ENCODE peak calls at places on chromosome 21, in six cellular contexts. E is GM23338, Z is cardiac muscle cell, B is foreskin fibroblast, X is cardiac fibroblast, F is GM12865. Y is an unnamed sample.

GRCh38 chr21:44437696-44438431 is 17.4 kb upstream of the LRRC3 start:
- DNase-seq in X (no peak), F (no peak), Z (no peak), B (no peak), E (no peak), Y (no peak)

GRCh38 chr21:45267390-45267760 is 20.3 kb downstream of the POFUT2 start:
- DNase-seq in Z (no peak), E (no peak), X (no peak), B (no peak), F (no peak), Y (no peak)

GRCh38 chr21:44532712-44533111 is 7.3 kb downstream of the KRTAP10-1 start:
- DNase-seq in B (no peak), E (no peak), F (no peak), Z (no peak), X (no peak), Y (no peak)

GRCh38 chr21:42313501-42313969 is 1.7 kb downstream of the TFF3 start:
- DNase-seq in X (no peak), B (no peak), F (no peak), Z (peak), E (peak), Y (peak)

GRCh38 chr21:14737278-14737677 is 191.2 kb upstream of the SAMSN1 start:
- DNase-seq in B (no peak), X (no peak), Z (no peak), F (peak), E (no peak), Y (no peak)

GRCh38 chr21:34091607-34092006 is 18.2 kb downstream of the MRPS6 start:
- DNase-seq in F (peak), X (peak), Z (no peak), E (peak), B (no peak), Y (no peak)

GRCh38 chr21:42472521-42472920 is 23.5 kb downstream of the RSPH1 start:
- DNase-seq in X (no peak), F (no peak), B (no peak), Z (no peak), E (no peak), Y (no peak)

GRCh38 chr21:38853421-38853919 is 47.7 kb downstream of the ETS2 start:
- DNase-seq in E (no peak), X (peak), Z (no peak), F (peak), B (peak), Y (peak)

GRCh38 chr21:26444646-26445045 is 128.4 kb downstream of the CYYR1 start:
- DNase-seq in E (no peak), X (no peak), F (no peak), Z (no peak), B (no peak), Y (no peak)

GRCh38 chr21:15797577-15798363 is 68.0 kb downstream of the USP25 start:
- DNase-seq in Z (no peak), F (peak), B (no peak), X (peak), E (peak), Y (no peak)

GRCh38 chr21:44527156-44527982 is 12.6 kb downstream of the KRTAP10-1 start:
- DNase-seq in X (no peak), F (no peak), B (no peak), E (no peak), Z (no peak), Y (no peak)

GRCh38 chr21:24210130-24210529 is 1397.2 kb downstream of the MRPL39 start:
- DNase-seq in B (no peak), X (no peak), Z (no peak), F (no peak), E (no peak), Y (no peak)

GRCh38 chr21:16455978-16456377 is 726.2 kb downstream of the USP25 start:
- DNase-seq in B (no peak), Z (peak), F (no peak), E (peak), X (no peak), Y (peak)

GRCh38 chr21:17900281-17900989 is 81.3 kb upstream of the C21orf91 start:
- DNase-seq in F (no peak), X (no peak), Z (no peak), B (no peak), E (peak), Y (no peak)

GRCh38 chr21:20591294-20591693 is 406.9 kb upstream of the NCAM2 start:
- DNase-seq in F (no peak), X (no peak), Z (no peak), E (no peak), B (no peak), Y (no peak)

GRCh38 chr21:39616373-39616772 is 3.6 kb downstream of the B3GALT5 start:
- DNase-seq in F (no peak), E (no peak), Z (no peak), B (no peak), X (no peak), Y (no peak)

GRCh38 chr21:41245509-41246135 is 71.0 kb upstream of the FAM3B start:
- DNase-seq in F (no peak), E (peak), X (no peak), B (no peak), Z (no peak), Y (no peak)

GRCh38 chr21:32186843-32187242 is 92.0 kb downstream of the MIS18A start:
- DNase-seq in B (no peak), X (no peak), Z (no peak), F (no peak), E (no peak), Y (no peak)

GRCh38 chr21:40054403-40054802 is 187.2 kb downstream of the PCP4 start:
- DNase-seq in B (no peak), E (no peak), F (no peak), X (no peak), Z (no peak), Y (peak)

GRCh38 chr21:34336756-34337391 is 26.9 kb upstream of the KCNE2 start:
- DNase-seq in B (peak), Z (no peak), E (no peak), F (no peak), X (peak), Y (no peak)

GRCh38 chr21:44592446-44593365 is at the start of gene KRTAP10-6:
- DNase-seq in E (peak), B (no peak), X (no peak), F (no peak), Z (no peak), Y (no peak)

GRCh38 chr21:42297372-42297771 is 17.8 kb downstream of the TFF3 start:
- DNase-seq in F (no peak), Z (no peak), X (no peak), B (no peak), E (no peak), Y (no peak)

GRCh38 chr21:33259428-33259827 is 6.7 kb upstream of the IL10RB start:
- DNase-seq in B (peak), E (no peak), X (no peak), F (no peak), Z (no peak), Y (no peak)

GRCh38 chr21:38714998-38715397 is 90.7 kb upstream of the ETS2 start:
- DNase-seq in X (no peak), Z (no peak), E (no peak), B (no peak), F (no peak), Y (no peak)

GRCh38 chr21:41752231-41752681 is 14.6 kb downstream of the RIPK4 start:
- DNase-seq in E (no peak), X (peak), B (peak), F (no peak), Z (no peak), Y (no peak)

GRCh38 chr21:34367320-34367935 is 3.6 kb downstream of the KCNE2 start:
- DNase-seq in X (peak), B (peak), E (peak), Z (peak), F (peak), Y (peak)

GRCh38 chr21:41612674-41613250 is 104.8 kb upstream of the TMPRSS2 start:
- DNase-seq in Z (peak), F (no peak), B (peak), X (peak), E (peak), Y (peak)

DNA sequence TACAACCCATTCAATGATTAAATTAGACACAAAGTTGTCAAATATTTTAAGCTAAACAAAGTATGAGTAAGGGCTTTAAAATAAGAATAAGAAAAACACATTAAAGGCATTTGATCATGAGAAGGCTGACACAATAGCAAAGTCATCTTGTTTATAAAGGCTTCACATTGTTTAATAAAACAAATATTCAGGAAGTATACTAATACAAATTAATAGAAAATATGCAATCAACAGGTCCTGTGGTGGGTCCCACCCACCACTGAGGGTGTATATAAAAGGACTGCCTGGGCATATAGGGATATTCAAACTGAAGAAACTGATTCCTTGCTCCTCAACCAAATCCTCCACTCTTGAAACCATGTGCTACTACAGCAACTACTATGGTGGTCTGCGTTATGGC is at the start of gene KRTAP20-2:
- DNase-seq in Z (no peak), F (no peak), E (no peak), X (no peak), B (no peak), Y (no peak)
- TF ChIP-seq CTCF in Z (no peak), F (no peak), E (no peak), X (no peak), B (no peak), Y (no peak)

DNA sequence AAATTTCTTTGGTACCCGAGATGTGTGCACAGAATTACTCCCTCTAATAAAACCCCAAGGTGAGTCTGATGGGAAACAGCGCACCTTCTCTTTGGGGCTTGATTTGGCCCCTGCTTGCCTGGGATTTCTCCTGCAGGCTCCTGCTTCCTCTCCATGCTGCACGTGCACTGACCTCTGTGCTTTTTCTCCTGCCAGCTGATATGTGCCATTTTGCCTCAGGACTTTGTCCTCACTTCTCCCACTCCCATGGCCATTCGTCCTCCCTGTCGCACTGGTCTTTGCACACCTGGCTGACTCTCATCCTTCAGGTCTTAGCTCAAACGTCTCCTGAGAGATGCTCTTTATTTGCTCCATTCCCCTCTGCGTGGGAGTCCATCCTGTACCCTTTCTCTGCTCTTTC is 1.2 kb downstream of the CBR1 start:
- DNase-seq in B (no peak), E (no peak), X (no peak), Z (no peak), F (no peak), Y (no peak)
- H3K4me3 ChIP-seq in B (peak), E (peak), X (peak), Z (no peak), F (no peak), Y (no peak)

GRCh38 chr21:37267269-37268185 is at the start of gene VPS26C:
- DNase-seq in Z (peak), B (peak), E (peak), X (peak), F (peak), Y (peak)
- TF ChIP-seq CTCF in Z (no peak), B (no peak), E (no peak), X (no peak), F (no peak), Y (no peak)

DNA sequence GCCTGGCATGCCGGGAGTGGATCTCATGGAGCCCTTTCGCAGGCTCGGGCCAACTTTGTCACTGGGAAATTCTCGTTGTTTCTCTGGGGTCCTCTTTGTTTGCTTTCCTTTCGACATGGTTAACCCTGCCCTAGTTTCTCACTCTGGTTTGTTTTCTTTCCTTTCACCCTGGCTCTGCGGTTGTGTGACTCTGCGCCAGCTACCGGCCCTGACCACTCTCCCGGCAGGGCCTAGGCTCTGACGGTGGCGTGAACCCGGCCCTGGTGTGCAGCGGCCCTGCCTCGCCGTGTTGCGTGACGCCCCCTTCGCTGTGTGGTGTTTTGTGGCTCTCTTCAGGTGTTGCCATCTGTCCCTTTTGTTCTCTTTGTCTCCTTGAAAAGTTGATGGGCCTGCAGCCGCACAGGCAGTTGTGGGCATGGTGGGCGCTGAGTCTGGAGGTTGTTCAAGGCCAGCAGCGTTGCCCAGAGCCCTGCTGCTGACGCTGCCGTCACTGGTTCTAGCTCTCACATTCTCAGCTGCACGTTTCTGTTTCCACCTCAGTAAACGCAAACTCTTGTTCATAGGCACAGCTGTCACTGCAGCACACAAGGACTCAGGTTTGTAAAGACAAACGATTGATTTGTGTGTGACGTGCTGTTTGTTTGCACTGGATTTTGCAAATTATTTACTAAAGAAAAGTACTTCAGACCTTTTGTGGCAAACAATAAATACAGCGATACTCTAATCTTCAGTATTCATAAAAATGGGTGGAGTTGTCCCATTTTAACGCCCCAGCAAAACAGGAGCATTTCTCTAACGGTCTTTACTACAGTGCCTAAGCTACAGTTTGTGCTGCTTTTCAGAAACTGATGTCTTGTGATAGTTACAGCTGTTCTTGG is 64.5 kb upstream of the DIP2A start:
- DNase-seq in B (no peak), Z (no peak), F (no peak), E (no peak), X (no peak), Y (peak)
- H3K4me3 ChIP-seq in B (no peak), Z (no peak), F (no peak), E (no peak), X (no peak), Y (no peak)

Y was measured in astrocyte of the cerebellum.